ENCODE peak calls at places on chromosomes 7 and 10, in six cellular contexts. S, I, V, A, G and M are unnamed samples. For H3K4me1, the result is how much of the 10 kb centered on the place peaks cover.

GRCh38 chr7:122463631-122464030 is 159.1 kb upstream of the FEZF1 start:
- DNase-seq in S (no peak), I (no peak), V (no peak), A (no peak), G (no peak), M (no peak)

GRCh38 chr7:141511370-141512335 is 39.6 kb upstream of the AGK start:
- DNase-seq in S (peak), I (no peak), V (peak), A (no peak), G (no peak), M (no peak)

GRCh38 chr10:1968257-1969025 is 231.1 kb upstream of the ADARB2 start:
- DNase-seq in S (no peak), I (no peak), V (no peak), A (no peak), G (peak), M (peak)

GRCh38 chr10:97422921-97423420 is 3.0 kb upstream of the PGAM1 start:
- DNase-seq in S (no peak), I (no peak), V (no peak), A (no peak), G (peak), M (peak)

GRCh38 chr10:45183174-45183573 is 132.2 kb downstream of the OR13A1 start:
- DNase-seq in S (no peak), I (no peak), V (no peak), A (no peak), G (no peak), M (no peak)

GRCh38 chr7:91348686-91349085 is 84.5 kb downstream of the FZD1 start:
- DNase-seq in S (no peak), I (no peak), V (no peak), A (no peak), G (no peak), M (no peak)

GRCh38 chr7:129774359-129774758 is 162.8 kb downstream of the NRF1 start:
- DNase-seq in S (no peak), I (peak), V (no peak), A (no peak), G (no peak), M (no peak)

GRCh38 chr7:39605087-39605486 is 18.3 kb upstream of the RALA start:
- DNase-seq in S (no peak), I (no peak), V (no peak), A (no peak), G (peak), M (peak)

GRCh38 chr10:48945441-48946143 is 6.0 kb upstream of the LRRC18 start:
- DNase-seq in S (no peak), I (no peak), V (peak), A (no peak), G (no peak), M (no peak)

GRCh38 chr10:69879628-69880257 is 78.0 kb downstream of the COL13A1 start:
- DNase-seq in S (no peak), I (no peak), V (no peak), A (no peak), G (no peak), M (no peak)

GRCh38 chr10:50216894-50217293 is 34.4 kb downstream of the ASAH2 start:
- DNase-seq in S (no peak), I (no peak), V (no peak), A (no peak), G (peak), M (no peak)

GRCh38 chr7:123662755-123663154 is 7.1 kb downstream of the LMOD2 start:
- DNase-seq in S (no peak), I (no peak), V (no peak), A (no peak), G (no peak), M (no peak)

GRCh38 chr7:156654511-156655231 is 14.1 kb downstream of the RNF32 start:
- DNase-seq in S (no peak), I (no peak), V (no peak), A (no peak), G (no peak), M (no peak)

GRCh38 chr7:31094271-31094670 is 42.2 kb downstream of the ADCYAP1R1 start:
- DNase-seq in S (no peak), I (no peak), V (no peak), A (no peak), G (no peak), M (no peak)

GRCh38 chr7:41786324-41786723 is 83.4 kb upstream of the INHBA start:
- DNase-seq in S (no peak), I (no peak), V (no peak), A (no peak), G (no peak), M (no peak)

GRCh38 chr10:127485153-127485857 is 63.8 kb upstream of the NPS start:
- DNase-seq in S (peak), I (no peak), V (no peak), A (no peak), G (peak), M (no peak)

GRCh38 chr7:127485482-127485881 is 93.0 kb upstream of the ZNF800 start:
- DNase-seq in S (peak), I (peak), V (no peak), A (no peak), G (no peak), M (no peak)
- H3K4me1 ChIP-seq in S (under half), I (under half), V (under half), A (under half), G (under half), M (under half)

DNA sequence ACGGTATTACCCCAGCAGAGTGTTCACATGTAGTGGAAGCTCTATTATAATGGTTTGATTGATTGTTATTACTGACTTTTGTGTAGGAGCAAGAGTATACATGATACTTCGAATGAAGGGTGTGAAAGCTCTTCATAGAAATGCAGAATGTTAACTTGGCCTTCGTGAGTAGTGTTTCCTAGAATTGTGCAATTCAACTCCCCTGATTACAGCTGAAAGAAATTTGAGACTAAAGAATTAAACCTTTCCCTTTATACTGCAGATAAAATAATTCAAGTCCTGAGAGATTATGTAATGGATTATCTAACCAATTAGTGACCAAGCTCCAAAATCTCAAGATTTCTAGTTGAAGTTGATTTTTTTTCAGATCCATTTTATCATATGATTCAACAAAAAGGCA is 38.2 kb downstream of the MKLN1 start:
- DNase-seq in S (no peak), I (no peak), V (no peak), A (no peak), G (no peak), M (no peak)
- H3K4me1 ChIP-seq in S (under half), I (under half), V (under half), A (under half), G (under half), M (under half)

GRCh38 chr7:27151945-27152815 is at the start of gene HOXA3:
- DNase-seq in S (peak), I (peak), V (peak), A (no peak), G (peak), M (peak)
- H3K4me1 ChIP-seq in S (under half), I (under half), V (under half), A (under half), G (half or more), M (under half)

DNA sequence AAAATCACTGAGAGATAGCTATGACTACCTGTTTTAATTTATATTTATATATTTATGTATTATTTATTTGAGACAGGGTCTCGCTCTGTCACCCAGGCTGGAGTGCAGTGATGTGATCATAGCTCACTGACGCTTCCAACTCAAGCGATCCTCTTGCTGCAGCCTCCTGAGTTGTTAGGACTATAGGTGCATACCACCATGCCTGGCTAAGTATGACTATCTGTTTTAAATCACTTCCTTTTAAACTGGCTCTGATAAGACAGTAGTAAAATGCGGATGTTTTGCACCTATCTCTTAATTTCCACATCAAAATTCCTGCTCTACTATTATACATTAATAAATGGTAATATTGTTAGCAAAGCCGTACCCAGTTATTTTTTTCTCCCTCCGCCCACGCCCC is 41.8 kb downstream of the DNMBP start:
- DNase-seq in S (no peak), I (no peak), V (no peak), A (no peak), G (no peak), M (no peak)
- H3K4me1 ChIP-seq in S (under half), I (under half), V (under half), A (under half), G (under half), M (under half)

GRCh38 chr7:130875901-130876300 is 141.9 kb upstream of the KLF14 start:
- DNase-seq in S (no peak), I (no peak), V (no peak), A (no peak), G (no peak), M (no peak)

GRCh38 chr7:130879191-130879590 is 145.2 kb upstream of the KLF14 start:
- DNase-seq in S (no peak), I (no peak), V (no peak), A (no peak), G (no peak), M (no peak)

GRCh38 chr7:130878785-130879184 is 144.8 kb upstream of the KLF14 start:
- DNase-seq in S (no peak), I (no peak), V (no peak), A (no peak), G (no peak), M (no peak)

GRCh38 chr7:130877236-130877635 is 143.2 kb upstream of the KLF14 start:
- DNase-seq in S (no peak), I (no peak), V (no peak), A (no peak), G (no peak), M (no peak)

DNA sequence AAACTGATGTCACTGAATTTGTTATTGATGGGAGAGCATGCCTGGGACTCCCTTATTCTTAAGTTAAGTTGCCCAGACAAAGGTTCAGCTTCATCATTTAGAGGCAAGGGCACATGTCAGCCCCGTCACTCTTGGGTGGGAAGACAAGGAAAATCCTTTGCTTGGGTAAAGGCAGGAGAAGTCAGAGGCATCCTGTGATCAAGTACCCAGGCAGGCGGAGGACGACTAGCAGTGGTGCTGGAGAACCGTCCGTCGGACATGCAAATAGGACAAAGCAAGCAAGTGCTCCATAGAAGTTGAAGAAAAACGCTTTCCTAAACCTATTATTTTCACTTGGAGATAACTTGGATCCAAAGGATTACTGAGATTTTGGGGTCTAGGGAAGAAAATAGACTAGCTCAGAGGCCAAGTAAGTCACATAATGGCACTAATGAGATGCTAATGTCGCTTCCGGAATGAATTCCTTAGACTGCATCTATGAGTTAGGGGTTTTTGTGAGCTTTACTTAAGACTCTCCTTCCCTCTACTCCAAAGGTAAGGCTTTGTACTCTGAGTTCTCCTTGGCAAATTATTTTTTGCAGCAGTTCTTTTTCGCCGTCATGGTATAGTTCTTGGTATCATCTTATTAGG is 143.8 kb upstream of the KLF14 start:
- DNase-seq in S (no peak), I (no peak), V (no peak), A (no peak), G (no peak), M (no peak)
- H3K4me1 ChIP-seq in S (under half), I (under half), V (under half), A (under half), G (under half), M (under half)